ENCODE peak calls at places on chromosomes 12 and 14, in four cellular contexts. O is H9, E is IMR-90, L is H1. N is an unnamed sample.

GRCh38 chr12:131511803-131512564 is 198.9 kb upstream of the SFSWAP start:
- DNase-seq in O (no peak), E (no peak), L (no peak), N (no peak)

GRCh38 chr12:89453579-89453978 is 71.0 kb downstream of the GALNT4 start:
- DNase-seq in O (no peak), E (peak; percentile 85), L (no peak), N (peak; percentile 31)

GRCh38 chr12:5523396-5524115 is 91.6 kb downstream of the NTF3 start:
- DNase-seq in O (no peak), E (no peak), L (peak; percentile 33), N (no peak)

GRCh38 chr12:95102916-95103671 is 29.7 kb upstream of the NR2C1 start:
- DNase-seq in O (no peak), E (peak; percentile 94), L (no peak), N (no peak)

GRCh38 chr14:68554231-68554630 is 238.6 kb downstream of the ZFP36L1 start:
- DNase-seq in O (peak; percentile 8), E (no peak), L (no peak), N (no peak)

GRCh38 chr12:54592316-54592715 is 3.9 kb upstream of the PPP1R1A start:
- DNase-seq in O (no peak), E (peak; percentile 1), L (no peak), N (no peak)

GRCh38 chr12:22709292-22709691 is 84.3 kb downstream of the ETNK1 start:
- DNase-seq in O (no peak), E (no peak), L (no peak), N (peak; percentile 74)

GRCh38 chr12:100741084-100741711 is 53.4 kb upstream of the ANO4 start:
- DNase-seq in O (no peak), E (peak; percentile 37), L (no peak), N (peak; percentile 45)

GRCh38 chr14:31239673-31240072 is 32.1 kb upstream of the HECTD1 start:
- DNase-seq in O (no peak), E (no peak), L (no peak), N (no peak)

GRCh38 chr12:104165801-104166200 is 27.8 kb upstream of the NFYB start:
- DNase-seq in O (no peak), E (no peak), L (no peak), N (no peak)

GRCh38 chr12:108833355-108833733 is 24.0 kb downstream of the SSH1 start:
- DNase-seq in O (peak; percentile 72), E (peak; percentile 90), L (no peak), N (peak; percentile 98)

GRCh38 chr14:99273025-99273723 is 1.2 kb upstream of the BCL11B start:
- DNase-seq in O (peak; percentile 84), E (no peak), L (peak; percentile 89), N (peak; percentile 93)

GRCh38 chr12:124030510-124030909 is 57.5 kb downstream of the ZNF664 start:
- DNase-seq in O (peak; percentile 36), E (peak; percentile 88), L (no peak), N (peak; percentile 95)

GRCh38 chr14:101365329-101366158 is 195.8 kb upstream of the DIO3 start:
- DNase-seq in O (no peak), E (no peak), L (no peak), N (peak; percentile 44)

GRCh38 chr12:124720019-124720686 is 143.5 kb downstream of the SCARB1 start:
- DNase-seq in O (no peak), E (peak; percentile 82), L (no peak), N (no peak)

GRCh38 chr14:60658909-60659585 is 9.8 kb upstream of the SIX1 start:
- DNase-seq in O (no peak), E (peak; percentile 47), L (no peak), N (no peak)

GRCh38 chr14:74421997-74422396 is 4.0 kb downstream of the SYNDIG1L start:
- DNase-seq in O (no peak), E (no peak), L (no peak), N (no peak)

GRCh38 chr12:124964836-124965462 is 24.0 kb downstream of the DHX37 start:
- DNase-seq in O (no peak), E (no peak), L (no peak), N (no peak)

GRCh38 chr12:95582230-95583058 is 31.2 kb upstream of the USP44 start:
- DNase-seq in O (no peak), E (peak; percentile 77), L (no peak), N (peak; percentile 49)

GRCh38 chr12:71642264-71642663 is 21.4 kb downstream of the ZFC3H1 start:
- DNase-seq in O (no peak), E (no peak), L (no peak), N (peak; percentile 64)

GRCh38 chr14:101876539-101876938 is 87.8 kb upstream of the DYNC1H1 start:
- DNase-seq in O (no peak), E (peak; percentile 18), L (no peak), N (no peak)

DNA sequence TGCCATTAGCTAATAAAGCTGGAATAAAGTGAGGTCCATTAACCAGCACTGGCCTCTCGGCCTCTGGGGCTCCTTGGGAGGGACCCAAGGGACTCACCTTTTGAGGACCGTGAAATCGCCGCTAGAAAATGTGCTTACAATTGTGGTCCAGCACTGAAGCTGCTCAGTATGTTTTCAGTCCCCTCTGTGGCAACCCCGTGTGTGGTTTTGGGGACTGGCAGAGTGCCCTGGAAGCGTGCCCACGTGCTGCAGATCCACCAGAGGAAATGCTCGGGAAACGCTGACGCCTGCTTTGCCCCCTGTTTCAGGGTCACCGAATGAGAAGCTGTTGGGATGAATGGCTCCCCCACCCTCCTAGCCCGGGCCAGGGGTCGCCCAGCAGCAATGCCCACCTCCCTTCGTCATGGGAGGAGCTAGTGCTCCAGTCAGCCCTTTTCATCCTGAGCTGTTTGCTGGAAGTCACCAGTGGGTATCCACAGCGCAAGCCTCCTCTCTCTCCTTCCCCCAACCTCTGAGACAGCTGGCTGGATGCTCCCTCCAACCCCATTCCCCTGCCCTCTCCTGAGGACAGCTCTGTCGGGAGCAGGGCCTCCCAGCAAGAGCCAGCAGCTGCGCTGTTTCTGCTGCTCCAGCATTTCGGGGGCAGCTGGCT is 33.1 kb upstream of the PPP1R13B start:
- DNase-seq in O (no peak), E (peak; percentile 51), L (no peak), N (no peak)
- H4K5ac ChIP-seq in O (no peak overlapping the region), E (no peak overlapping the region), L (no peak overlapping the region), N (no peak overlapping the region)

DNA sequence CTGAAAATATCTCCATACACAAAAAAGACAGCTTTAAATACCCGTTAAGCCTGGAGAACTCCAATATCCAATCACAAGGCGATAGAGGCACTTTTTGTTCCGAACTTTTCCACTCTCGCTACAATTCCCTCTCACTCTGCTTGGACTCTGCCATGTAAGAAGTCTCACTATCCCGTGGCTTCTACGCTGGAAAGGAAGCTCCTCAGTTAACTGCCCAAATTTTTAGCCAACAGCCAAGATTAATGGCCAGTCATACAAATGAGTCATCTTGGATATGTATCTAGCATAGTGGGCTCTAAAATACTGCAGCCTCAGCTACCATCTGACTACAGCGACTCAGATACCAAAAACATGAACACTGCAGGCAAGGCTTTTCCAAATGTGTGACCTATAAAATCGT is 45.5 kb upstream of the RERGL start:
- DNase-seq in O (no peak), E (no peak), L (no peak), N (no peak)
- H4K5ac ChIP-seq in O (no peak overlapping the region), E (no peak overlapping the region), L (no peak overlapping the region), N (no peak overlapping the region)

DNA sequence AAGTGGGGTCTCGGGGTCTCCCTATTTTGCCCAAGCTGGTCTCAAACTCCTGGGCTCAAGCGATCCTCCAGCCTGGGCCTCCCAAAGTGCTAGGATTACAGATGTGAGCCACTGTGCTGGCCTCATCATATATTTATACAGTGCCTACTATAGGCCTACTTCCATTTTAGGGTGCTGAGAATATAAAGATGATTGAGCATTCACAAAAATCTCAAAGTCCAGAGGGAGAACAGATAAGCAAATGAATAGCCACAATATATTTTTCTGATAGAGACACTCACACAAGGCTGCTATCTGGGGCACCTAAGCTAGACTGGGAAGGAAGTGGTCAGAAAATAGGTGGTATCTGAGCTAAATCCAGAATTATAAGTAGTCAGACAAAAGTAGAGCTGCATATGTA is 21.7 kb downstream of the PKP2 start:
- DNase-seq in O (no peak), E (no peak), L (no peak), N (no peak)
- H4K5ac ChIP-seq in O (no peak overlapping the region), E (no peak overlapping the region), L (no peak overlapping the region), N (no peak overlapping the region)

GRCh38 chr14:79464468-79464867 is 746.8 kb downstream of the DIO2 start:
- DNase-seq in O (no peak), E (peak; percentile 51), L (no peak), N (peak; percentile 15)
- H4K5ac ChIP-seq in O (no peak overlapping the region), E (no peak overlapping the region), L (no peak overlapping the region), N (no peak overlapping the region)

GRCh38 chr12:58346032-58346632 is 404.8 kb downstream of the ATP23 start:
- DNase-seq in O (no peak), E (peak; percentile 62), L (no peak), N (peak; percentile 43)

GRCh38 chr12:58342736-58343135 is 401.4 kb downstream of the ATP23 start:
- DNase-seq in O (no peak), E (no peak), L (no peak), N (no peak)

GRCh38 chr12:58347188-58347587 is 405.8 kb downstream of the ATP23 start:
- DNase-seq in O (no peak), E (no peak), L (no peak), N (no peak)

DNA sequence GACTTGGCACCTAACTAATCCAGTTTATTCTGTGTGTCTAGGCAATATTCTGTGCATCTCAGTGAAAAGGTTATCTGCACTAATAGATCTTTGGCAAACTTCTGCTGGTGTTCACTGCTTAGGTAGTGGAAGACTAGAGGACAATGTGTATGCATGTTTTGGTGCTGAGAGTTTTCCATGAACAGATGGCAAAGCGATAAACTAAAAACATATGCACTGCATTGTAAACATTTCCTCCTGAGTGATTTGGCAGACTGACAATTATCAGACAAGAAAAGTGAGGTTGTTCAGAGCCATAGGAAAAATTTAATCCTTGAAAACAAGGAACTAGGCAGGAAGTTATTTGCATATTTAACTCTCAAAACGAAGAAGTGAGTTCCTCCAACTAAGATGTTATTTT is 400.4 kb downstream of the ATP23 start:
- DNase-seq in O (no peak), E (peak; percentile 93), L (no peak), N (no peak)
- H4K5ac ChIP-seq in O (no peak overlapping the region), E (no peak overlapping the region), L (no peak overlapping the region), N (no peak overlapping the region)